ENCODE peak calls at places on chromosome 10, in four cellular contexts. One of them, this sample, is unnamed.

GRCh38 chr10:69360485-69361302 is 56.0 kb downstream of the TACR2 start:
- DNase-seq in HepG2: no peak
- DNase-seq in GM12878: no peak
- DNase-seq in A549: peak
- DNase-seq in this sample: no peak

GRCh38 chr10:14565199-14565598 is 209.5 kb downstream of the FAM107B start:
- DNase-seq in HepG2: no peak
- DNase-seq in GM12878: no peak
- DNase-seq in A549: no peak
- DNase-seq in this sample: no peak

GRCh38 chr10:116831086-116831485 is 18.2 kb upstream of the ENO4 start:
- DNase-seq in HepG2: no peak
- DNase-seq in GM12878: no peak
- DNase-seq in A549: no peak
- DNase-seq in this sample: no peak

GRCh38 chr10:59668081-59668480 is 41.6 kb downstream of the SLC16A9 start:
- DNase-seq in HepG2: no peak
- DNase-seq in GM12878: no peak
- DNase-seq in A549: no peak
- DNase-seq in this sample: no peak

GRCh38 chr10:71776528-71776927 is 3.2 kb upstream of the VSIR start:
- DNase-seq in HepG2: no peak
- DNase-seq in GM12878: no peak
- DNase-seq in A549: no peak
- DNase-seq in this sample: peak

GRCh38 chr10:11746883-11747539 is 4.8 kb downstream of the ECHDC3 start:
- DNase-seq in HepG2: no peak
- DNase-seq in GM12878: no peak
- DNase-seq in A549: no peak
- DNase-seq in this sample: no peak

GRCh38 chr10:79159141-79159619 is 90.4 kb downstream of the ZMIZ1 start:
- DNase-seq in HepG2: no peak
- DNase-seq in GM12878: no peak
- DNase-seq in A549: no peak
- DNase-seq in this sample: no peak

GRCh38 chr10:124484016-124484415 is 22.4 kb downstream of the LHPP start:
- DNase-seq in HepG2: no peak
- DNase-seq in GM12878: no peak
- DNase-seq in A549: no peak
- DNase-seq in this sample: no peak

GRCh38 chr10:113493943-113494342 is 58.9 kb upstream of the HABP2 start:
- DNase-seq in HepG2: no peak
- DNase-seq in GM12878: no peak
- DNase-seq in A549: no peak
- DNase-seq in this sample: no peak

GRCh38 chr10:36736311-36736710 is 389.1 kb upstream of the ANKRD30A start:
- DNase-seq in HepG2: no peak
- DNase-seq in GM12878: no peak
- DNase-seq in A549: no peak
- DNase-seq in this sample: no peak

GRCh38 chr10:85602713-85603112 is 763.9 kb downstream of the GRID1 start:
- DNase-seq in HepG2: no peak
- DNase-seq in GM12878: no peak
- DNase-seq in A549: no peak
- DNase-seq in this sample: no peak

GRCh38 chr10:85600744-85601081 is 765.9 kb downstream of the GRID1 start:
- DNase-seq in HepG2: no peak
- DNase-seq in GM12878: no peak
- DNase-seq in A549: no peak
- DNase-seq in this sample: no peak

GRCh38 chr10:85600026-85600743 is 766.4 kb downstream of the GRID1 start:
- DNase-seq in HepG2: no peak
- DNase-seq in GM12878: no peak
- DNase-seq in A549: no peak
- DNase-seq in this sample: no peak

GRCh38 chr10:85602306-85602705 is 764.3 kb downstream of the GRID1 start:
- DNase-seq in HepG2: no peak
- DNase-seq in GM12878: no peak
- DNase-seq in A549: no peak
- DNase-seq in this sample: no peak

GRCh38 chr10:85601526-85601925 is 765.1 kb downstream of the GRID1 start:
- DNase-seq in HepG2: no peak
- DNase-seq in GM12878: no peak
- DNase-seq in A549: no peak
- DNase-seq in this sample: no peak
- TF ChIP-seq CEBPB in HepG2: no peak
- TF ChIP-seq CEBPB in GM12878: no peak
- TF ChIP-seq CEBPB in A549: no peak
- TF ChIP-seq CEBPB in this sample: no peak

DNA sequence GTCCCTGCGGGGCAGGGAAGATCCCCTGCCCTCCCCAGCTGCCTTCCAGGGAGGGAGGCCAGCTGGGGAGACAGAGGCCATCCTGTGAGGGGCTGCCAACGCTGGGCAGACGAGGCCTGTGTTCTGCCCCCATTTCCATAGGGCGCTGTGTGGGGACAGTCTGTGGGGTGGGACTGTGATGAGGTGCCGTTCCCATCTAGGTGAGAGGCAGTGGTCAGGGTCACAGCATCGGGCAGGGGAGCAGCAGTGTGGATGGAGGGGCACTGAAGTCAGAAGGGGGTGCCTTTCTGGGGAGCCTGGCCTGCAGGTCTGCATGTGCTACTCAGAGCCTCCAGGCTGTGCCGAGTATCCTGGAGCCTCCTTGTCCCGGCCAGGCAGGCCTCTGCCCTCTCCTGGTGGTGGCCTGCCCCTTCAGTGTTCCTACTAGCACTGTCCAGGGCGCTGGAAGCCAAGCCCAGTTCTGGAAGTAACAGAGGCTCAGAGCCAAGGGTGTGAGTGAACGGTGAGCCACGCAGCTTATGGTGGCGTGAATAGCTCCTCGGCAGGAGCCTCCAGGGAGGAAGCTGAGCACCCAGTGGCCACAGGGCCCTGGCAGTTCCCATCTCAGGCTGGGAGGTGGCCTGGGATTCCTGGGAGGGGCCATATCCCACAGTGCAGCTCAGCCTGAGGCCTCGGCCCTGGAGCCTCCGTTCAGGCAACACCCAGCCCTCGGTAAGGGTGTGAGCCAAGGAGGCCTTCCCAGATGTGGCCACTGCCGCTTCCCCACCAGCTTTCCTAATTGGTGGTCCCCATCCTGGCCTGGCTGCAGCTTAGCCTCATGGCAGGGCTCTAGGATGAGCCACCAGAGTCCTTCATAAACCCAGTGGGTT is 23.3 kb upstream of the CSGALNACT2 start:
- DNase-seq in HepG2: no peak
- DNase-seq in GM12878: no peak
- DNase-seq in A549: no peak
- DNase-seq in this sample: no peak
- TF ChIP-seq CHD4 in HepG2: no peak
- TF ChIP-seq CHD4 in GM12878: no peak
- TF ChIP-seq CHD4 in A549: no peak
- TF ChIP-seq CHD4 in this sample: no peak

GRCh38 chr10:13349776-13350274 is 1.7 kb upstream of the SEPHS1 start:
- DNase-seq in HepG2: no peak
- DNase-seq in GM12878: no peak
- DNase-seq in A549: no peak
- DNase-seq in this sample: peak
- TF ChIP-seq CEBPB in HepG2: no peak
- TF ChIP-seq CEBPB in GM12878: no peak
- TF ChIP-seq CEBPB in A549: no peak
- TF ChIP-seq CEBPB in this sample: no peak

GRCh38 chr10:104208730-104209129 is 23.4 kb downstream of the CFAP43 start:
- DNase-seq in HepG2: no peak
- DNase-seq in GM12878: no peak
- DNase-seq in A549: no peak
- DNase-seq in this sample: no peak

DNA sequence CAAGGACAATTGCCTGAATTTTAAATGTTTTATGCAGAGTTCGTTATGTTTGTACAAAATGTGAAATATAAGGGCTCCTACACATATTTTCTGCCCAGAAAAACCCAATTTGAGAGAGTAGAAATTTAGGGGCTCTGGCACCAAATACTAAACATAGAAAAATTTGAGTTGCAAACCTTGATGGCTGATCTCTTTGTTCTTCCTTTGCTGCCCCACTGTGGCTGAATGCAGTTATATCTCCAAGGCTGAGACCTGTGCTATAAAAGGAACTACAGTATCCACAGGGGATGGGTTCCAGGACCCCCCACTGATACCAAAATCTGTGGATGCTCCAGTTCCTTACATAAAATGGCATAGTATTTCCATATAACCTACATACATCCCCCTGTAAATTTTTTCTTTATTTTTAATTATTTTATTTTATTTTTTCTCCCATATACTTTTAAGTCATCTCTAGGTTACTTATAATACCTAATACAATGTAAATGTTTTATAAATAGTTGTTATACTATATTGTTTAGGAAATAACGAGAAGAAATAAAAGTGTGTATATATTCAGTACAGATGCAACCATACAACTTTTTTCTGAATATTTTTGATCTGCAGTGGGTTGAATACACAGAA is 22.5 kb downstream of the CFAP43 start:
- DNase-seq in HepG2: peak
- DNase-seq in GM12878: no peak
- DNase-seq in A549: peak
- DNase-seq in this sample: peak
- TF ChIP-seq CHD4 in HepG2: no peak
- TF ChIP-seq CHD4 in GM12878: no peak
- TF ChIP-seq CHD4 in A549: no peak
- TF ChIP-seq CHD4 in this sample: no peak

GRCh38 chr10:22531008-22531407 is 183.4 kb downstream of the PIP4K2A start:
- DNase-seq in HepG2: no peak
- DNase-seq in GM12878: no peak
- DNase-seq in A549: no peak
- DNase-seq in this sample: no peak

GRCh38 chr10:22537810-22538209 is 176.6 kb downstream of the PIP4K2A start:
- DNase-seq in HepG2: no peak
- DNase-seq in GM12878: no peak
- DNase-seq in A549: no peak
- DNase-seq in this sample: no peak

GRCh38 chr10:22536620-22537019 is 177.8 kb downstream of the PIP4K2A start:
- DNase-seq in HepG2: no peak
- DNase-seq in GM12878: no peak
- DNase-seq in A549: no peak
- DNase-seq in this sample: no peak

GRCh38 chr10:22531441-22531840 is 182.9 kb downstream of the PIP4K2A start:
- DNase-seq in HepG2: no peak
- DNase-seq in GM12878: no peak
- DNase-seq in A549: no peak
- DNase-seq in this sample: no peak

DNA sequence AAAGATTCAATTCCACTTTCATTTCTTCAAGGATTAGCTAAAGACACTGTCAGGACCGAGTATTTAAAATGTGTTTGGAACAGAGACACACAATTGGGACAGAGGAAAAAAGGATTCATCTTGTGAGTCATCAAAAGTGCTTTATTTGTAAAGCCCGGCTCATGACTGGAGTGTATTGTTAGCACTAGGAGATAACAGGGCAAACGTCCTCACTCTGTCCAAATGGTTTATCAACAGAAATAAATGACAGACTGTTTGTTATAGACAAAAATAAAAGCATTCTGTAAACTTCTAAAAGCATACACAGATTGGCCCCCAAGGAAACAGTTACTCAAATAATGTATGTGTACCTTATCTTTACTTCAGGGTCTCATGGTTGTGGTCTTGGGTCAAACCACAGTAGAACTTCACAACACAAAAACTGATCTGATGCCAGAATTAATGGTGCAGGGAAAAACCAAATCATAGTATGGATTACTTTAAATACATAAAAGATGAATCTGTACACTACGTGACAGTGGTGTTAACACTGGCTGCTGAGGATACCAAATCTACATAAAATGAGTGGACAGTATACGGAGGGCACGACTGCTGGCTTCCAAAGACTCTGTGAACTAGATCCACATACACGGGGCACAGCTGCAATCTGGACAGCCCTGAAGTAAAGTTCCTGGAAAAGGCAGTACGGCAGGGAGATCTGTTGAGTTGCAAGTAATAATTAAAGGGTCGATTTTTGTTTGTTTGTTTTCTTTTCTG is 179.4 kb downstream of the PIP4K2A start:
- DNase-seq in HepG2: peak
- DNase-seq in GM12878: no peak
- DNase-seq in A549: no peak
- DNase-seq in this sample: no peak
- TF ChIP-seq CEBPB in HepG2: no peak
- TF ChIP-seq CEBPB in GM12878: no peak
- TF ChIP-seq CEBPB in A549: no peak
- TF ChIP-seq CEBPB in this sample: no peak

DNA sequence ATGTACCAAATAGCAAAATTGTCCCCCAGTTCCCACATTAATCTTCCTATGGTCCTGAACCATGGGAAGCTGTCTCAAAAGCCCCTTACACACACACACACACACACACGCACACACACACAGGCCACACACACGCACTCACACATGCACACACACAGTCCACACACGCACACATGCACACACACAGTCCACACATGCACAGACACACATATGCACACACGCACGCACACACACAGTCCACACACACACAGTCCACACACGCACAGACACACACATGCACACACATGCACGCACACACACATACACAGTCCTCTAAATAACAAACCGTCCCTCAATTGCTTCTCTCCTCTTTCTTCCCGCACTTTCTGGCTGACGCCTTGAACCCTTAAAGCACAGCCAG is 265.3 kb downstream of the TCERG1L start:
- DNase-seq in HepG2: no peak
- DNase-seq in GM12878: no peak
- DNase-seq in A549: no peak
- DNase-seq in this sample: no peak
- TF ChIP-seq CHD4 in HepG2: no peak
- TF ChIP-seq CHD4 in GM12878: no peak
- TF ChIP-seq CHD4 in A549: no peak
- TF ChIP-seq CHD4 in this sample: no peak

DNA sequence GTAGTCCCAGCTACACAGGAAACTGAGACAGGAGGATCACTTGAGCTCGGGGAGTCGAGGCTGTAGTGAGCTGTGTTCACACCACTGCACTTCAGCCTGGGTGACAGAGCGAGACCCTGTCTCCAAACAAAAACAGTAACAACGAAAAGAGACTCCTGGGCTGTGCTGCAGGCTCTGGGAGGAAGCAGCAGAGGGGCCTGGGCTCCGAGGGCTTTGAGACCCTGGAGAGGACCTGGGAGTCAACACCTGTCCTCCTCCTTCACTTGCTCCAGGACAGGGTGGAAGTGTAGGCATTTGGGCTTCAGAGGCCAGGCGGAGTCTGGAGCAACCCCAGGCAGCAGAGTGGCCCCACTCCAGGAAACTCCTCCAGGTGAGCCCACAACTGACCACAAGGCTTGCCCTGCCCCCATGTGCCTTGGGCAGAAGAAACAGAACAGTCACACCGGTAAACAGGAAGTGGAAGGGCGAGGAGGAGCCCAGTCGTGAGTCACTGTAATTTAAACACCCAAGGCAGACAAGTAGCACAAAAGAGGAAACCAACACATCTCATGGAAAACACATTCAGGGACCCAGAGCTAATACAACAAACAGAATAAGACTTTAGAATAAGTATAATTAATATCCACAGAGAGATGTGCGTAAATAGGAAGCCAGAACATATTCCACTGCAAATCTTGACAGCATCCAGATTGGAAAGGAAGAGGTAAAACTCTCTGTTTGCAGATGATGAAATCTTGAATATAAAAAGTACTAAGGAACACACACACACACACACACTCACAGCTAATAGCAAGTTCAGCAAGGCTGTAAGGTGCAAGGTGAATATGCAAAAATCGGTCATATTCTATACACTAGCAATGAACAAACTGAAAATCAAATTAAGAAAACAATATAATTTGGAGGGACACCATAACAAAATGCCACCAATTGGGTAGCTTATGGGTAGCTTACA is 20.5 kb upstream of the RASGEF1A start:
- DNase-seq in HepG2: no peak
- DNase-seq in GM12878: peak
- DNase-seq in A549: peak
- DNase-seq in this sample: peak
- TF ChIP-seq CEBPB in HepG2: no peak
- TF ChIP-seq CEBPB in GM12878: no peak
- TF ChIP-seq CEBPB in A549: no peak
- TF ChIP-seq CEBPB in this sample: no peak

This sample was measured in K562.